ENCODE peak calls at places on chromosomes 13 and 19, in ten cellular contexts. Q is GM10248, E is suprapubic skin, R is colonic mucosa, V is AG09319, K is K562, L is vagina, A is A549, W is fibroblast of the aortic adventitia, P is tibial nerve. S is an unnamed sample.

GRCh38 chr13:110364081-110364480 is 57.0 kb downstream of the COL4A2 start:
- DNase-seq in Q (no peak), E (no peak), R (no peak), V (no peak), K (no peak), L (no peak), A (no peak), W (no peak), P (no peak), S (no peak)

GRCh38 chr19:42378225-42378929 is 11.7 kb downstream of the CNFN start:
- DNase-seq in Q (no peak), E (no peak), R (no peak), V (no peak), K (no peak), L (no peak), A (no peak), W (no peak), P (no peak), S (no peak)

GRCh38 chr13:75299913-75300862 is 181.8 kb downstream of the TBC1D4 start:
- DNase-seq in Q (no peak), E (no peak), R (no peak), V (no peak), K (no peak), L (no peak), A (no peak), W (peak), P (no peak), S (no peak)

GRCh38 chr19:2214253-2214652 is 21.9 kb downstream of the PLEKHJ1 start:
- DNase-seq in Q (no peak), E (no peak), R (no peak), V (no peak), K (no peak), L (no peak), A (no peak), W (no peak), P (no peak), S (no peak)

GRCh38 chr13:47628666-47629065 is 372.4 kb downstream of the SUCLA2 start:
- DNase-seq in Q (no peak), E (no peak), R (no peak), V (no peak), K (no peak), L (no peak), A (no peak), W (peak), P (no peak), S (no peak)

GRCh38 chr19:2475018-2475701 is 767 bp upstream of the GADD45B start:
- DNase-seq in Q (peak), E (no peak), R (peak), V (no peak), K (peak), L (no peak), A (peak), W (peak), P (peak), S (peak)

GRCh38 chr13:87274209-87274819 is 396.9 kb upstream of the SLITRK5 start:
- DNase-seq in Q (peak), E (no peak), R (peak), V (peak), K (peak), L (no peak), A (peak), W (peak), P (no peak), S (peak)

GRCh38 chr13:102569488-102569887 is 27.3 kb upstream of the TPP2 start:
- DNase-seq in Q (no peak), E (no peak), R (no peak), V (no peak), K (no peak), L (no peak), A (no peak), W (peak), P (no peak), S (no peak)

GRCh38 chr13:66114127-66114526 is 1116.0 kb downstream of the PCDH9 start:
- DNase-seq in Q (no peak), E (no peak), R (no peak), V (peak), K (no peak), L (no peak), A (no peak), W (peak), P (no peak), S (no peak)

GRCh38 chr13:30339721-30340366 is 32.5 kb upstream of the KATNAL1 start:
- DNase-seq in Q (no peak), E (no peak), R (no peak), V (no peak), K (no peak), L (no peak), A (no peak), W (peak), P (no peak), S (no peak)

GRCh38 chr13:109333893-109334651 is 452.3 kb downstream of the IRS2 start:
- DNase-seq in Q (no peak), E (no peak), R (no peak), V (no peak), K (no peak), L (no peak), A (no peak), W (no peak), P (no peak), S (no peak)

GRCh38 chr13:111225810-111226546 is 94.5 kb upstream of the TEX29 start:
- DNase-seq in Q (no peak), E (no peak), R (no peak), V (no peak), K (no peak), L (no peak), A (no peak), W (no peak), P (no peak), S (no peak)

GRCh38 chr19:41351339-41352245 is 2.1 kb downstream of the TGFB1 start:
- DNase-seq in Q (peak), E (no peak), R (peak), V (no peak), K (peak), L (no peak), A (no peak), W (peak), P (no peak), S (peak)

GRCh38 chr19:35959040-35959967 is 23.1 kb downstream of the LRFN3 start:
- DNase-seq in Q (peak), E (no peak), R (no peak), V (no peak), K (no peak), L (no peak), A (no peak), W (no peak), P (no peak), S (peak)

GRCh38 chr13:105971720-105972119 is 563.7 kb downstream of the EFNB2 start:
- DNase-seq in Q (no peak), E (no peak), R (no peak), V (no peak), K (no peak), L (no peak), A (no peak), W (no peak), P (no peak), S (no peak)

GRCh38 chr13:33318037-33318436 is 32.5 kb upstream of the STARD13 start:
- DNase-seq in Q (no peak), E (no peak), R (no peak), V (no peak), K (no peak), L (no peak), A (no peak), W (no peak), P (no peak), S (no peak)

GRCh38 chr19:58543826-58544590 is at the start of gene TRIM28:
- DNase-seq in Q (peak), E (peak), R (peak), V (peak), K (peak), L (peak), A (peak), W (peak), P (peak), S (peak)

GRCh38 chr19:13505164-13505695 is 1.0 kb downstream of the CACNA1A start:
- DNase-seq in Q (no peak), E (no peak), R (no peak), V (no peak), K (no peak), L (no peak), A (no peak), W (no peak), P (no peak), S (no peak)

GRCh38 chr19:33094504-33095067 is 13.6 kb downstream of the GPATCH1 start:
- DNase-seq in Q (no peak), E (no peak), R (peak), V (no peak), K (no peak), L (no peak), A (no peak), W (no peak), P (no peak), S (no peak)

GRCh38 chr13:113948034-113948742 is 25.7 kb downstream of the C13orf46 start:
- DNase-seq in Q (no peak), E (no peak), R (no peak), V (no peak), K (no peak), L (no peak), A (no peak), W (no peak), P (no peak), S (no peak)

GRCh38 chr13:44792096-44792495 is 197.2 kb downstream of the NUFIP1 start:
- DNase-seq in Q (no peak), E (no peak), R (no peak), V (no peak), K (no peak), L (no peak), A (no peak), W (no peak), P (no peak), S (no peak)

GRCh38 chr13:44790289-44790688 is 199.0 kb downstream of the NUFIP1 start:
- DNase-seq in Q (no peak), E (no peak), R (no peak), V (no peak), K (no peak), L (no peak), A (no peak), W (no peak), P (no peak), S (no peak)

GRCh38 chr13:44796597-44797517 is 192.4 kb downstream of the NUFIP1 start:
- DNase-seq in Q (no peak), E (no peak), R (no peak), V (no peak), K (no peak), L (no peak), A (no peak), W (no peak), P (no peak), S (no peak)

GRCh38 chr13:44797685-44798084 is 191.6 kb downstream of the NUFIP1 start:
- DNase-seq in Q (no peak), E (no peak), R (no peak), V (no peak), K (no peak), L (no peak), A (no peak), W (no peak), P (no peak), S (no peak)

GRCh38 chr13:44795176-44795575 is 194.1 kb downstream of the NUFIP1 start:
- DNase-seq in Q (no peak), E (no peak), R (no peak), V (no peak), K (no peak), L (no peak), A (no peak), W (peak), P (no peak), S (no peak)
- TF ChIP-seq CTCF in Q (no peak), E (no peak), R (no peak), V (no peak), K (no peak), L (no peak), A (no peak), W (no peak), P (no peak), S (no peak)

DNA sequence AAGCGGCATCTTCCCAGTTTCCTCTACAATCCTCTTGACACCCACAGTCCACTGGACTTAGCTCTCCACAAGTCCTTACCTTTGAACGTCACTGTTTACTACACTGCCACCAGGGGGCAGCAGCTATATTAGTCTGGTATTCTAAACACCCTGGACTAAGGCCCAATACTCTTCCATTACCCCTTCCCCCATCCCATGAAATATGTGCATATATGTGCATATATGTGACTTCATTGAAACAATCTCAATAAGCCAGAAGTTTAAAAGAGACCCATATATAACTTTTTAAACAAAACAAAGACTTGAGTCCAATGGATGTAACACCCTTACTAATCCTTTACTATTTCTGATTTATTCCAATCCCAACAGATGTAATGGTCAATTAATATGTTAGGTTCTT is 15.5 kb downstream of the GGACT start:
- DNase-seq in Q (peak), E (no peak), R (peak), V (peak), K (peak), L (no peak), A (peak), W (peak), P (peak), S (peak)
- TF ChIP-seq CTCF in Q (peak), E (peak), R (peak), V (peak), K (peak), L (peak), A (peak), W (peak), P (peak), S (peak)

GRCh38 chr13:52652170-52652979 is at the start of gene SUGT1:
- DNase-seq in Q (peak), E (peak), R (peak), V (peak), K (peak), L (peak), A (peak), W (peak), P (peak), S (peak)
- TF ChIP-seq CTCF in Q (peak), E (no peak), R (peak), V (peak), K (peak), L (peak), A (peak), W (peak), P (peak), S (peak)

GRCh38 chr19:10404888-10405808 is 1.8 kb upstream of the CDC37 start:
- DNase-seq in Q (no peak), E (no peak), R (no peak), V (no peak), K (no peak), L (no peak), A (no peak), W (no peak), P (no peak), S (no peak)
- TF ChIP-seq CTCF in Q (no peak), E (no peak), R (no peak), V (no peak), K (no peak), L (no peak), A (no peak), W (no peak), P (no peak), S (no peak)

GRCh38 chr19:47097396-47098217 is 16.0 kb downstream of the ZC3H4 start:
- DNase-seq in Q (no peak), E (peak), R (peak), V (no peak), K (no peak), L (no peak), A (no peak), W (peak), P (no peak), S (no peak)
- TF ChIP-seq CTCF in Q (no peak), E (no peak), R (no peak), V (no peak), K (no peak), L (no peak), A (no peak), W (no peak), P (no peak), S (no peak)

DNA sequence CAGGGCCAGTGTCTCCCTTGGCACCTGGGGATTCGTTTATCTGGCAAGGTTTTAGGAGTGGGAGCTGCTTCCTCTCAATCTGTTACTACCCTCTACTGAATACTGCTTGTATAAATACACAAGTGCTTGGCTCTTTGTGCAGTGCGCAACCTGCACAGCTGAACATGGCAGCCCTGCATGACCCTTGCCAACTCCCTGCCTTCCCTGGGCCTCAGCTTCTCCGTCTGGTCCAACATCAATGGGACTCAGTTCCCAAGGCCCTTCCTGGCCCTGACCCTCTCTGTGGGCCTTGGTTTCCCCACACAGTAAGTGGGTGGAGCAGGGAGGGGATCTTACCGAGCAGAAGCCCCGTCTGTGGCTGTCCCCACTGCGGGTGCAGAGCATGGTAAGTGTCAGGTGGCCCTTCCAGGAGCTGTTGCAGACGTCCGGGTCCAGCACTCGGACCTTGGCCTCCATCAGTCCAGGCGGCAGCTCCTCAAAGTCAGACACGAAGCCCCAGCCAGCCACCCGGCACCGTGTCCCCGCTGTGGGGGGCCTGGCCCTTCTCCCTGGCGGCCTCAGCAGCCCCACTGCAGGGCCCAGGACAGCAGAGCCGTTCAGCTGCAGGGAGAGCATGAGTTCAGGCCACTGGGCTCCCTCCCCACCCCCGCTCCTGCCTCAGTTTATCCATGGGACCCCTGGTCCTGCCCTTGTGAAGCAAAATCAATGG is 8.5 kb downstream of the PRSS57 start:
- DNase-seq in Q (no peak), E (no peak), R (no peak), V (no peak), K (no peak), L (no peak), A (no peak), W (no peak), P (no peak), S (no peak)
- TF ChIP-seq CTCF in Q (no peak), E (no peak), R (no peak), V (no peak), K (no peak), L (no peak), A (no peak), W (no peak), P (no peak), S (no peak)

GRCh38 chr19:23762548-23762883 is 3.8 kb upstream of the ZNF681 start:
- DNase-seq in Q (no peak), E (no peak), R (no peak), V (no peak), K (no peak), L (no peak), A (no peak), W (no peak), P (no peak), S (no peak)

GRCh38 chr19:23762884-23763711 is 4.4 kb upstream of the ZNF681 start:
- DNase-seq in Q (peak), E (peak), R (peak), V (no peak), K (peak), L (peak), A (no peak), W (peak), P (peak), S (peak)

DNA sequence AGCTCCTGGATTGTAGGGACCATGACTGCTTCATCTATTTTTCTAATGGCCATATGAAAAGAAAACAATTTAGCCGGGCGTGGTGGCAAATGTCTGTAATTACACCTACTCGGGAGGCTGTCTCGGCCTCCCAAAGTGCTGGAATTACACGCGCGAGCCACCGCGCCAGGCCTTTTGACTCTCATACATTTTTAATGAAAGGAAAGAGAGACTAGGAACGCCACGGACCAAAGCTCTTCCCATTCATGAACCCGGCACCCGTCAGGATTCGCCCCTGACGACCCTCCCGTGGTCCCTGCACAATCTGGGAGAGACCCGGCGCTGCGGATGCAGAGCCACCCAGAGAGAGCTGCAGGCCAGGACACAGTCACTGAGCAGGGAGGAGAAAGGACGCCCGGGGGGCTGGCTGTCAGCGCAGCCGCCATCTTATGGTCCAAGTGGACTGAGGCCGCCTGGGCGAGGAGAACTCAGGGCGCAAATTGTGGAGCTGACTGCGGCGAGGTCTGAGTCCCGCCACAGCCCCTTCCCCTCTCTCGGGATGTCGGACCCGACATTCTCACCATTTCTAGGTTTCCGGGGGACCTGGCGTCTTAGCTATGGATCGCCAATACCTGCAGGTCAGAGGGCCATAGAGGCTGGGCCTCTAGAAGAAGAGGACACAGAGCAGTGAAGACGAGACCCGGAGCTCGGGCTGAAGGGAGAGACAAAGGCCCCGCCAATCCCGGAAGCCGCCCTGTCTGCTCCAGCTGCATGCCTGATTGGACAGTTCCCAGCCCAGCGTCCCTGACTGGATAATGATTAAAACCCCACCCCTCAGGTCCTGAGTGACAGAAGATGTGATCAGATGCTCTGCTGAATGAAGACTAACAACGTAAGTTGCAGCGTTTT is at the start of gene ZNF681:
- DNase-seq in Q (peak), E (peak), R (peak), V (peak), K (peak), L (peak), A (peak), W (peak), P (peak), S (peak)
- TF ChIP-seq CTCF in Q (no peak), E (no peak), R (peak), V (no peak), K (no peak), L (no peak), A (no peak), W (peak), P (no peak), S (peak)